ENCODE peak calls at places on chromosomes 5 and 9, in four cellular contexts. M is ascending aorta; B is CD8-positive, alpha-beta memory T cell; R is neuronal stem cell. H is an unnamed sample.

GRCh38 chr5:124583469-124584350 is 162.7 kb downstream of the ZNF608 start:
- DNase-seq in B (no peak), R (no peak), M (no peak), H (no peak)

GRCh38 chr9:82961504-82962125 is 101.3 kb downstream of the RASEF start:
- DNase-seq in M (no peak), B (peak; percentile 12), R (peak; percentile 85), H (peak; percentile 91)

GRCh38 chr9:137294684-137295312 is 7.3 kb downstream of the NRARP start:
- DNase-seq in R (no peak), M (no peak), B (no peak), H (no peak)

GRCh38 chr5:88666761-88667186 is 216.2 kb downstream of the MEF2C start:
- DNase-seq in M (no peak), R (no peak), B (no peak), H (no peak)

GRCh38 chr5:67187318-67187717 is 9.3 kb downstream of the CD180 start:
- DNase-seq in R (no peak), M (no peak), B (no peak), H (no peak)

GRCh38 chr5:180047667-180048066 is 23.9 kb downstream of the RNF130 start:
- DNase-seq in R (no peak), B (no peak), M (no peak), H (no peak)

GRCh38 chr5:143573568-143574170 is 170.2 kb upstream of the NR3C1 start:
- DNase-seq in R (no peak), B (no peak), M (no peak), H (no peak)

GRCh38 chr9:130995399-130995941 is 13.5 kb upstream of the LAMC3 start:
- DNase-seq in B (no peak), R (no peak), M (no peak), H (no peak)

GRCh38 chr5:86838078-86838477 is 220.3 kb downstream of the COX7C start:
- DNase-seq in B (no peak), M (no peak), R (no peak), H (no peak)

GRCh38 chr5:128538249-128539037 is 398 bp upstream of the FBN2 start:
- DNase-seq in R (peak; percentile 91), B (no peak), M (no peak), H (peak; percentile 50)

GRCh38 chr9:3361689-3362392 is 164.0 kb downstream of the RFX3 start:
- DNase-seq in R (no peak), B (no peak), M (no peak), H (no peak)

GRCh38 chr9:104903609-104904008 is 24.3 kb downstream of the ABCA1 start:
- DNase-seq in B (no peak), R (no peak), M (no peak), H (no peak)

GRCh38 chr5:42605490-42605889 is 151.1 kb upstream of the CCDC152 start:
- DNase-seq in M (no peak), R (no peak), B (no peak), H (no peak)

GRCh38 chr9:11269036-11269435 is 656.2 kb upstream of the PTPRD start:
- DNase-seq in B (no peak), R (no peak), M (no peak), H (peak; percentile 7)

GRCh38 chr5:6721442-6721841 is 8.2 kb downstream of the TENT4A start:
- DNase-seq in R (no peak), M (no peak), B (no peak), H (no peak)

GRCh38 chr5:12019306-12019705 is 115.1 kb upstream of the CTNND2 start:
- DNase-seq in R (no peak), B (no peak), M (no peak), H (no peak)

GRCh38 chr5:123367739-123368138 is 55.5 kb downstream of the CEP120 start:
- DNase-seq in M (no peak), R (no peak), B (no peak), H (no peak)

GRCh38 chr9:21028476-21028875 is 3.0 kb downstream of the HACD4 start:
- DNase-seq in B (no peak), R (no peak), M (no peak), H (no peak)

GRCh38 chr5:133847886-133848285 is 120.5 kb downstream of the C5orf15 start:
- DNase-seq in B (no peak), M (no peak), R (no peak), H (no peak)

GRCh38 chr5:154782812-154783592 is 27.8 kb downstream of the LARP1 start:
- DNase-seq in M (no peak), R (no peak), B (no peak), H (no peak)

GRCh38 chr9:589723-590122 is 251.8 kb upstream of the DMRT1 start:
- DNase-seq in B (no peak), M (no peak), R (no peak), H (no peak)

GRCh38 chr5:119515192-119515591 is 62.9 kb downstream of the HSD17B4 start:
- DNase-seq in M (no peak), B (no peak), R (no peak), H (no peak)

GRCh38 chr9:73807956-73808355 is 656.3 kb downstream of the ANXA1 start:
- DNase-seq in M (no peak), R (no peak), B (no peak), H (no peak)

GRCh38 chr5:104498281-104498680 is 935.7 kb upstream of the NUDT12 start:
- DNase-seq in R (no peak), M (no peak), B (no peak), H (no peak)

GRCh38 chr5:53161876-53162275 is 52.3 kb upstream of the MOCS2 start:
- DNase-seq in M (no peak), B (no peak), R (no peak), H (no peak)

DNA sequence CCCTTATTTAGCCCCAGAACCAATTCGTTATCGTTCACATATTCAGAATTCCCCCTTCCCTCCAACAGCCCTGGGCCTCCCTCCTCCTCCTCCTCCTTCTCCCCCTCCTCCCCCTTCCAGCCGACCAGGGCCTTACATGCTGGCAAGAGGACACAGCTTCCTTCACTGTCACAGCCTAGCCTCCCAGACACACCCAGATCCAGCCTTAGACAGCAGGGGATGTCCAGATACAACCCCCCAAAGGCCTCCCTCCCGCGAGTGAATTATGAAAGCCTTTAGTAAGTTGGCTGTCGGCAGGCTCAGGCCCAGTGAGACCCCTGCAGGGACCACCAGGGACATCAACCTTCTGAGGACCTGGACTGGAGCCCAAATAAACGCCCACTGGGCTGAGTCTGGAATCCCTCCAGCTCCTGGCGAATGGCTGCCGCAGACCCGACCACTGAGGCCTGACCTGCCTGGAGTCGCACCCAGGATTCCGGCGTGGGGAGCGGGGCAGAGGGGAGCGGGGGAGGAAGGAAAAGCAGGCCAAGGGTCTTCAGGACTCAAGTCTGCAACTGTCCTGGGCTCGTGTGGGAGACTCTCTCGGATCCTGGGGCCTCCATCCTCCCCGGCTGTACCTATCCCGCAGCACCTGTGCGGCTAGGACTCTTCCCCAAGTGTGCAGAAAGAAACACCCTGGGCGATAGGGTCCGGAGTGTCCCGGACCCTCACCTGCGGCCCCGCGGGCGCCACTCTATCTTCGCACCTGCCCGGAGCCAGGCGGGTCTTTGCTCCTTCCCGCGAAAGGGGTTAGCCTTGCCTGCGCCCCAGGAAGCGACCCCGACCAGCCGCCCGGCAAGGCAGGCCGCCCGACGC is 735 bp downstream of the SEPTIN8 start:
- DNase-seq in M (no peak), R (no peak), B (peak; percentile 11), H (no peak)
- H3K27ac ChIP-seq in M (peak overlapping the region; percentile 96), R (no peak overlapping the region), B (peak overlapping the region; percentile 55), H (no peak overlapping the region)

GRCh38 chr9:123065191-123065590 is 31.7 kb downstream of the GPR21 start:
- DNase-seq in R (no peak), B (no peak), M (no peak), H (no peak)

GRCh38 chr9:123064662-123065061 is 31.2 kb downstream of the GPR21 start:
- DNase-seq in R (no peak), M (no peak), B (no peak), H (no peak)

GRCh38 chr9:123070210-123070609 is 36.7 kb downstream of the GPR21 start:
- DNase-seq in B (no peak), M (no peak), R (no peak), H (no peak)

GRCh38 chr9:123072407-123072995 is 39.0 kb downstream of the GPR21 start:
- DNase-seq in M (no peak), R (no peak), B (no peak), H (peak; percentile 47)

DNA sequence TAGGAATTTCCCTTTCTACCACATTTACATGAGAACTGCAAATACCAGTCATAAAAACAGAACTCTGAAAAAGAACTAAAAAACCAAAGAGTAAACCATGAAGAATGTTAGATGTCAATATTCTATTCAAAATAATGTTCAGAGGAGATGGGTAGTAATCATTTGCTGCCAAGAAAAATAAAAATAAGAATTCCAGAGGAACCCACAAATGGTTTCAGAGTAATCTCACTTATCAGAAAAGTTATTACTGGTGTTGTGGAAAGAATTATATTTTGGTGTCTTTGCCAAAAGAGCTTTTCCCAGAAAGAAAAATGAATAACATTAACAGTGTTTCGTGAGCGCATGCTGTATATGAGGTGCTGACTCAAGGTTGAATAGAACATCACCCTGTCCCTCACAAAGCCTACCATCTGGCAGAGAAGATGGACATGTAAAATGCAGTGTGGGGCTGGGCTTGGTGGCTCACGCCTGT is 35.6 kb downstream of the GPR21 start:
- DNase-seq in R (no peak), M (no peak), B (no peak), H (no peak)
- H3K27ac ChIP-seq in R (no peak overlapping the region), M (peak overlapping the region; percentile 67), B (no peak overlapping the region), H (no peak overlapping the region)

GRCh38 chr5:175493726-175494125 is 15.4 kb downstream of the SFXN1 start:
- DNase-seq in B (no peak), M (no peak), R (no peak), H (no peak)

GRCh38 chr5:175493260-175493659 is 14.9 kb downstream of the SFXN1 start:
- DNase-seq in M (no peak), R (no peak), B (no peak), H (no peak)

GRCh38 chr5:175491223-175491622 is 12.9 kb downstream of the SFXN1 start:
- DNase-seq in R (no peak), M (no peak), B (no peak), H (no peak)

GRCh38 chr5:175487514-175488222 is 9.3 kb downstream of the SFXN1 start:
- DNase-seq in M (no peak), R (no peak), B (no peak), H (no peak)

DNA sequence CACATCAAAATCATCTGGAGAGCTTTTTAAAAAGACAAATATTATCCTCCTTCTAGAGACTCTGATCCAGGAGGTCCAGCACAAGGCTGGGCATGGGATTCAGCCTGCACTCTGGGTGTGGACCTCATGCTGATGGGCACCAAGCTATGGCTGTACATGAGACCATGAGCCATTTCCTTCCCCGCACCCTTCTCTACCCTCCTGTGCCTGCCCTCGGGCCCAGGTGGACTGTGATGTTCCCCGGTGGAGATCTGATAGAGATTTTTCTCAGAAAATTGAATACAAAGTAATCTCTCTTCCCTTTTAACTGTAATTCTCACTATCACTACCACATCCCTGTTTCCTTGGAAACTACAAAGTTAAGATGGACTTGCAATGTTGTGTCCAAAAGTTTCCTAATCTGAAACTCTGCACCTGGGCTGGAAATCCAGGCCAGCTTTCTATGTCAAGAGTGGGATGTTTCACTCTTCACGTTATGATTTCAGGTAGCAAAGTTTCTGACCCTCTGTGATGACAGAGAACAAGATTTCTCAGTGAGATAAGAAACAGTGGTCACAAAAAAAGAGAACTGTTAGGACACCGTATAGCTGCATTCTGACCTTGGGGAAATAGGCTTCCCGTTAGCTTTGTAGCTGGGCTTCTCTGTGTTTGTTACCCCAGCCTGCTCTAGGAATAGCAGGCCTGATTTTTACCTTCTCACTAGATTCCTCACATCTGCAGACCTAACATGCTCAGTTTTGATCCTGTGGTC is 11.5 kb downstream of the SFXN1 start:
- DNase-seq in M (no peak), R (no peak), B (no peak), H (no peak)
- H3K27ac ChIP-seq in M (no peak overlapping the region), R (no peak overlapping the region), B (no peak overlapping the region), H (no peak overlapping the region)

GRCh38 chr9:4923580-4924544 is 61.2 kb upstream of the JAK2 start:
- DNase-seq in R (no peak), B (peak; percentile 21), M (no peak), H (no peak)
- H3K27ac ChIP-seq in R (no peak overlapping the region), B (no peak overlapping the region), M (peak overlapping the region; percentile 67), H (no peak overlapping the region)

H was measured in iPS DF 6.9.